ENCODE peak calls at places on chromosomes 5 and 9, in seven cellular contexts. T, X, Z, D, L, N and Q are unnamed samples.

GRCh38 chr5:132384506-132384905 is 15.0 kb downstream of the SLC22A5 start:
- DNase-seq in T (no peak), X (no peak), Z (no peak), D (no peak), L (no peak), N (no peak), Q (no peak)

GRCh38 chr5:127957183-127957582 is 126.4 kb upstream of the SLC12A2 start:
- DNase-seq in T (no peak), X (no peak), Z (peak; percentile 70), D (no peak), L (peak; percentile 54), N (peak; percentile 43), Q (no peak)

GRCh38 chr9:75087279-75087823 is 604 bp downstream of the NMRK1 start:
- DNase-seq in T (peak; percentile 18), X (no peak), Z (peak; percentile 69), D (no peak), L (peak; percentile 45), N (no peak), Q (no peak)

GRCh38 chr9:35741740-35742139 is 7.3 kb downstream of the GBA2 start:
- DNase-seq in T (no peak), X (no peak), Z (no peak), D (no peak), L (no peak), N (no peak), Q (no peak)

GRCh38 chr5:81751836-81752643 is 1.1 kb upstream of the SSBP2 start:
- DNase-seq in T (no peak), X (no peak), Z (no peak), D (no peak), L (no peak), N (peak; percentile 70), Q (peak; percentile 70)

GRCh38 chr5:68435611-68436010 is 220.1 kb downstream of the PIK3R1 start:
- DNase-seq in T (no peak), X (no peak), Z (no peak), D (no peak), L (no peak), N (no peak), Q (peak; percentile 49)

GRCh38 chr9:2824054-2824453 is 19.8 kb downstream of the PUM3 start:
- DNase-seq in T (no peak), X (no peak), Z (no peak), D (no peak), L (no peak), N (no peak), Q (no peak)

GRCh38 chr5:91381774-91382492 is 1.2 kb downstream of the ARRDC3 start:
- DNase-seq in T (peak; percentile 51), X (peak; percentile 61), Z (peak; percentile 92), D (peak; percentile 66), L (peak; percentile 86), N (peak; percentile 79), Q (peak; percentile 85)

GRCh38 chr5:157971466-157972324 is 112.8 kb upstream of the CLINT1 start:
- DNase-seq in T (no peak), X (no peak), Z (peak; percentile 17), D (no peak), L (no peak), N (peak; percentile 49), Q (no peak)

GRCh38 chr5:157708866-157709265 is 22.4 kb upstream of the THG1L start:
- DNase-seq in T (no peak), X (no peak), Z (peak; percentile 26), D (no peak), L (no peak), N (no peak), Q (no peak)

GRCh38 chr5:59360130-59360555 is 533.4 kb downstream of the PDE4D start:
- DNase-seq in T (no peak), X (no peak), Z (peak; percentile 67), D (no peak), L (no peak), N (no peak), Q (no peak)

GRCh38 chr5:150576449-150576949 is 64.0 kb upstream of the SYNPO start:
- DNase-seq in T (no peak), X (no peak), Z (no peak), D (no peak), L (no peak), N (peak; percentile 13), Q (no peak)

GRCh38 chr9:72789915-72790314 is 162.9 kb downstream of the ALDH1A1 start:
- DNase-seq in T (no peak), X (no peak), Z (no peak), D (no peak), L (no peak), N (no peak), Q (no peak)

GRCh38 chr5:163338-163620 is 28.0 kb upstream of the LRRC14B start:
- DNase-seq in T (no peak), X (no peak), Z (no peak), D (no peak), L (no peak), N (peak; percentile 24), Q (no peak)

GRCh38 chr9:38319496-38320173 is 72.9 kb upstream of the ALDH1B1 start:
- DNase-seq in T (no peak), X (no peak), Z (no peak), D (no peak), L (no peak), N (no peak), Q (no peak)

GRCh38 chr5:15929616-15930303 is 249.8 kb downstream of the MARCHF11 start:
- DNase-seq in T (no peak), X (no peak), Z (peak; percentile 82), D (no peak), L (no peak), N (no peak), Q (no peak)

GRCh38 chr5:150274811-150275210 is 14.8 kb downstream of the CAMK2A start:
- DNase-seq in T (no peak), X (no peak), Z (no peak), D (no peak), L (no peak), N (no peak), Q (no peak)

GRCh38 chr5:2024986-2025721 is 142.4 kb upstream of the IRX4 start:
- DNase-seq in T (no peak), X (no peak), Z (no peak), D (no peak), L (no peak), N (no peak), Q (no peak)

GRCh38 chr5:9582406-9582805 is 36.5 kb upstream of the SEMA5A start:
- DNase-seq in T (no peak), X (no peak), Z (no peak), D (no peak), L (no peak), N (no peak), Q (no peak)

GRCh38 chr5:20157089-20157488 is 169.1 kb upstream of the CDH18 start:
- DNase-seq in T (no peak), X (no peak), Z (no peak), D (no peak), L (no peak), N (no peak), Q (no peak)

GRCh38 chr5:180197016-180197702 is 11.9 kb downstream of the RASGEF1C start:
- DNase-seq in T (no peak), X (no peak), Z (no peak), D (no peak), L (no peak), N (no peak), Q (no peak)

GRCh38 chr9:86098793-86099694 is at the start of gene GOLM1:
- DNase-seq in T (peak; percentile 50), X (peak; percentile 76), Z (peak; percentile 70), D (peak; percentile 6), L (peak; percentile 71), N (peak; percentile 69), Q (peak; percentile 69)

GRCh38 chr5:72841756-72842535 is 25.5 kb downstream of the TNPO1 start:
- DNase-seq in T (no peak), X (no peak), Z (peak; percentile 45), D (no peak), L (no peak), N (no peak), Q (no peak)

GRCh38 chr5:176545737-176546509 is 3.2 kb upstream of the CDHR2 start:
- DNase-seq in T (no peak), X (no peak), Z (no peak), D (no peak), L (peak; percentile 43), N (no peak), Q (no peak)

GRCh38 chr9:21801683-21802417 is 586 bp upstream of the MTAP start:
- DNase-seq in T (peak; percentile 61), X (peak; percentile 65), Z (peak; percentile 89), D (no peak), L (peak; percentile 85), N (peak; percentile 76), Q (peak; percentile 85)

GRCh38 chr5:90709323-90710148 is 150.9 kb downstream of the ADGRV1 start:
- DNase-seq in T (peak; percentile 10), X (peak; percentile 57), Z (peak; percentile 54), D (no peak), L (peak; percentile 63), N (no peak), Q (no peak)

GRCh38 chr5:109693535-109694152 is 3.9 kb downstream of the MAN2A1 start:
- DNase-seq in T (no peak), X (no peak), Z (no peak), D (no peak), L (peak; percentile 36), N (no peak), Q (no peak)

GRCh38 chr5:172616730-172617129 is 24.3 kb upstream of the NEURL1B start:
- DNase-seq in T (no peak), X (no peak), Z (peak; percentile 86), D (no peak), L (no peak), N (no peak), Q (no peak)

GRCh38 chr9:88997646-88998045 is 6.4 kb downstream of the S1PR3 start:
- DNase-seq in T (no peak), X (no peak), Z (no peak), D (no peak), L (no peak), N (no peak), Q (no peak)

GRCh38 chr5:160119142-160119904 is at the start of gene PWWP2A:
- DNase-seq in T (peak; percentile 89), X (peak; percentile 93), Z (peak; percentile 100), D (peak; percentile 94), L (peak; percentile 100), N (peak; percentile 97), Q (peak; percentile 97)
- TF ChIP-seq CTCF in T (peak; percentile 25), X (no peak), Z (no peak), D (no peak), L (peak; percentile 22), N (no peak), Q (no peak)

GRCh38 chr5:43115968-43116367 is 4.7 kb upstream of the ZNF131 start:
- DNase-seq in T (no peak), X (no peak), Z (no peak), D (no peak), L (no peak), N (no peak), Q (no peak)
- TF ChIP-seq CTCF in T (no peak), X (no peak), Z (no peak), D (no peak), L (no peak), N (no peak), Q (no peak)

GRCh38 chr9:132489536-132489935 is 79.5 kb downstream of the CFAP77 start:
- DNase-seq in T (no peak), X (no peak), Z (no peak), D (no peak), L (no peak), N (no peak), Q (no peak)
- TF ChIP-seq CTCF in T (no peak), X (no peak), Z (no peak), D (no peak), L (no peak), N (no peak), Q (no peak)

DNA sequence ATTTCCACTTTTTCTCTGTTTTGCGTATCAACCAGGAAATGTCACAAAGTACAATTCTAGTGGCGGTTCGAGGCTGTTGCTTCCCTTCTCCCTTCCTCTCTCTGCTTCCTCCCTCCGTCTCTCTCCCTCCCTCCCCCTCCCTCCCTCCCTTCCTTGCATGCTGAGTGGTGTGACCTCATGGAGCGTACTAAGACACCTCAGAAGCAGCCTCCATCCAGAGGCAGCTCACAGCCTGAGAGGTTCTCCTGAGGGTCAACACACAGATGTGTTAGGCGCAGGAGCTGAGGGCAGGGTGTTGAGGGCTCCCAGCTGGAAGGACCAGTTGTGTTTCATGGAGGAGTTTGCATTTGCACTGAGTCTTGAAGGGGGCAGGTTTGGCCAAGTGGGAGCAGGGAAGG is 57.7 kb downstream of the COL5A1 start:
- DNase-seq in T (no peak), X (no peak), Z (no peak), D (no peak), L (no peak), N (no peak), Q (no peak)
- TF ChIP-seq CTCF in T (no peak), X (no peak), Z (no peak), D (no peak), L (no peak), N (no peak), Q (no peak)